ENCODE peak calls at places on chromosomes 5 and 9, in nine cellular contexts. A, F, M, U, P, S, O, D and G are unnamed samples.
A peak's percentile ranks its signal among the peaks of the same experiment; 100 is the strongest.

GRCh38 chr5:132411382-132411925 is 41.9 kb downstream of the SLC22A5 start:
- DNase-seq in A (no peak), F (peak; percentile 36), M (no peak), U (no peak), P (peak; percentile 36), S (no peak), O (no peak), D (no peak), G (no peak)

GRCh38 chr5:123456242-123456641 is 33.0 kb upstream of the CEP120 start:
- DNase-seq in A (no peak), F (no peak), M (no peak), U (no peak), P (no peak), S (no peak), O (no peak), D (no peak), G (no peak)

GRCh38 chr5:10442581-10442980 is 902 bp downstream of the ROPN1L start:
- DNase-seq in A (no peak), F (no peak), M (no peak), U (no peak), P (no peak), S (no peak), O (no peak), D (no peak), G (no peak)

GRCh38 chr5:89582768-89583339 is 699.9 kb upstream of the MEF2C start:
- DNase-seq in A (no peak), F (no peak), M (no peak), U (no peak), P (no peak), S (no peak), O (no peak), D (no peak), G (no peak)

GRCh38 chr9:94167055-94167346 is 82.7 kb downstream of the PTPDC1 start:
- DNase-seq in A (no peak), F (no peak), M (no peak), U (peak; percentile 94), P (no peak), S (peak; percentile 13), O (no peak), D (no peak), G (no peak)

GRCh38 chr5:171632618-171633017 is 153.0 kb upstream of the SMIM23 start:
- DNase-seq in A (no peak), F (no peak), M (no peak), U (no peak), P (no peak), S (no peak), O (no peak), D (no peak), G (no peak)

GRCh38 chr5:53820802-53821171 is 260.3 kb downstream of the NDUFS4 start:
- DNase-seq in A (no peak), F (no peak), M (no peak), U (no peak), P (no peak), S (no peak), O (no peak), D (no peak), G (no peak)

GRCh38 chr5:21810737-21811316 is 1042.3 kb downstream of the CDH12 start:
- DNase-seq in A (no peak), F (no peak), M (peak; percentile 51), U (peak; percentile 64), P (no peak), S (no peak), O (peak; percentile 2), D (no peak), G (no peak)

GRCh38 chr9:1335174-1335573 is 285.0 kb downstream of the DMRT2 start:
- DNase-seq in A (no peak), F (no peak), M (no peak), U (no peak), P (no peak), S (no peak), O (no peak), D (no peak), G (no peak)

GRCh38 chr9:133537257-133537656 is 2.8 kb downstream of the ADAMTSL2 start:
- DNase-seq in A (no peak), F (no peak), M (no peak), U (no peak), P (no peak), S (no peak), O (no peak), D (no peak), G (no peak)
- H3K27me3 ChIP-seq in A (peaks cover 29% of the 10 kb centered on the region), F (peaks cover 6% of the 10 kb centered on the region), M (peaks cover 15% of the 10 kb centered on the region), U (peaks cover 9% of the 10 kb centered on the region), P (no peaks in the 10 kb centered on the region), S (no peaks in the 10 kb centered on the region), O (peaks cover 26% of the 10 kb centered on the region), D (no peaks in the 10 kb centered on the region), G (no peaks in the 10 kb centered on the region)

GRCh38 chr9:112665347-112665746 is 52.6 kb downstream of the INIP start:
- DNase-seq in A (no peak), F (no peak), M (no peak), U (no peak), P (no peak), S (no peak), O (no peak), D (no peak), G (no peak)

GRCh38 chr9:112669326-112669725 is 48.6 kb downstream of the INIP start:
- DNase-seq in A (no peak), F (no peak), M (no peak), U (no peak), P (no peak), S (no peak), O (no peak), D (no peak), G (no peak)

GRCh38 chr9:112677040-112677439 is 40.9 kb downstream of the INIP start:
- DNase-seq in A (no peak), F (no peak), M (no peak), U (no peak), P (no peak), S (no peak), O (no peak), D (no peak), G (no peak)

DNA sequence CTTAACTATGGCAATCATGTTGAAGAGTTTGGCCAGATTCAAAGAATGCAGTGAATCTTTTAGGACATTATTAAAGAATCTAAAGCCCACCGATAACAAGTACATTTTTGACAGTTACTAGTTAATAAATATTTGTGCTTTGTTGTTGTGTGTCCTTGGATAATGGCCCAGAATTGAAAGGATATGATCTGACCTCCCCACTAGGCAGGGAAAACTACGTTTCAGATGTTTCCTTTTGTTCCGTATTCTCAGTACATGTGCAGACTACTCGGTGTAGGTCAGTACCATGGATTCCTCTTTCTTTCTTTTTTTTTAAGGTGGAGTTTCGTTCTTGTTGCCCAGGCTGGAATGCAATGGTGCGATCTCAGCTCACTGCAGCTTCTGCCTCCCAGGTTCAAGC is 46.7 kb downstream of the INIP start:
- DNase-seq in A (no peak), F (no peak), M (peak; percentile 56), U (no peak), P (no peak), S (no peak), O (no peak), D (no peak), G (no peak)
- H3K27me3 ChIP-seq in A (no peaks in the 10 kb centered on the region), F (no peaks in the 10 kb centered on the region), M (no peaks in the 10 kb centered on the region), U (no peaks in the 10 kb centered on the region), P (no peaks in the 10 kb centered on the region), S (no peaks in the 10 kb centered on the region), O (no peaks in the 10 kb centered on the region), D (no peaks in the 10 kb centered on the region), G (no peaks in the 10 kb centered on the region)

DNA sequence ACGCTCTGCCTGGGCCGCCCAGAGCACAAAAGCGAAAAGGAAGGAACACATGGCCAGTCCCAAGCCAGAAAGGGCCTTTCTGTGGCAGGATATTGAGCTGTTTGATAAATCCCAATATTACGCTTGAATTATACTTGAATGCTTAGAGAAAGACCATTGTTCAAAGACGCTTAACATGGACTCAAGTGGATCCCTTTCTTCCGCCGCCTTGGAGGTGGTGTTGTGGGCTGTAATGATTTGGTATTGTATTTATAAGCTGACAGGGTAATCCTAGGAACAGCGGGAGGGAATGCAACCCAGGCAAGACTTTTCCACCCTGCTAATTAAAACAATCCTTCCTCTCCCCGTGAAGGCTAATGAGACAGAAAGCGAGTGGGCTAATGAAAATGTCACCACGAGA is 24.9 kb downstream of the CFAP77 start:
- DNase-seq in A (no peak), F (no peak), M (no peak), U (no peak), P (no peak), S (no peak), O (no peak), D (no peak), G (no peak)
- H3K27me3 ChIP-seq in A (peaks cover 29% of the 10 kb centered on the region), F (peaks cover 6% of the 10 kb centered on the region), M (peaks cover 6% of the 10 kb centered on the region), U (no peaks in the 10 kb centered on the region), P (no peaks in the 10 kb centered on the region), S (peaks cover 2% of the 10 kb centered on the region), O (peaks cover 35% of the 10 kb centered on the region), D (no peaks in the 10 kb centered on the region), G (no peaks in the 10 kb centered on the region)

GRCh38 chr5:158482201-158482600 is 617.5 kb downstream of the EBF1 start:
- DNase-seq in A (no peak), F (no peak), M (no peak), U (no peak), P (no peak), S (no peak), O (no peak), D (no peak), G (no peak)

GRCh38 chr5:158471179-158471924 is 612.4 kb upstream of the CLINT1 start:
- DNase-seq in A (no peak), F (no peak), M (no peak), U (no peak), P (peak; percentile 53), S (no peak), O (no peak), D (no peak), G (no peak)

GRCh38 chr5:158478139-158478538 is 619.2 kb upstream of the CLINT1 start:
- DNase-seq in A (no peak), F (no peak), M (no peak), U (no peak), P (no peak), S (no peak), O (no peak), D (no peak), G (no peak)

DNA sequence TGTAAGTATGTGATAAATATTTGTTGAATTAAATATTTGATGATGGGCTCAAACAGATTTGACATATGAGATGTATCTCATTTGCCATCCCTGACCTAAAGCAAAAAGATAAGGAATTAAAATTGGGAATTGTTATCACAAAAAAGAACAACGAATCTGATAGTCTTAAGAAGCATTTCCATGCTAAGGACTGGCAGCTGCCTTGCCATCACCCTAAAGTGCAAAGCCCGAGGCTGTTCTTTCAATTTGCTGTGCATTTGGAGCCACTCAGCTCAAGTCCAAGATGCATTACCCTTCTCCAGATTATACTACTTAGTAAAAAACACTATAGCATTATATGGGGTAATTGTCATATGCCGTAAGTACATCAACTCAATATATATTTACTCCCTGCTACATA is 618.3 kb upstream of the CLINT1 start:
- DNase-seq in A (no peak), F (no peak), M (no peak), U (no peak), P (no peak), S (no peak), O (no peak), D (no peak), G (no peak)
- H3K27me3 ChIP-seq in A (no peaks in the 10 kb centered on the region), F (no peaks in the 10 kb centered on the region), M (no peaks in the 10 kb centered on the region), U (no peaks in the 10 kb centered on the region), P (no peaks in the 10 kb centered on the region), S (no peaks in the 10 kb centered on the region), O (no peaks in the 10 kb centered on the region), D (no peaks in the 10 kb centered on the region), G (no peaks in the 10 kb centered on the region)

DNA sequence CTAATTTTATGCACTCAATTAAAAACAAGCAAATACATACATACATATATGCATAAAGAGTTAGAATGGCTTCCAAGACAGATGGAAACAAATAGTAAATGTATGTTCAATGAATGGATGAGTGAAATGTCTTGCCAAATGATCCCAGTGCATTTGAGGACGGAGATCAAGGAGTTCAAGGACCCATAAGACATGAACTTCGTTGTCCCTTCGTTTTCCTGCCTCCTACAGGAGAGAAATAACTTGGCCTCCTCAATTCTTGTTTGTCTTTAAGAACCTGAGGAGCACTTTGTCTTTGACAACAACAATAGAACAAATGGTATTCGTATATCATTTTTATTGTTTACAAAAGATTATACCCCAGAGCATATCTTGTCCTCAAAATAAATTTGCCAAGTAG is 2.4 kb upstream of the PAPPA start:
- DNase-seq in A (no peak), F (no peak), M (no peak), U (no peak), P (no peak), S (no peak), O (no peak), D (no peak), G (no peak)
- H3K27me3 ChIP-seq in A (peaks cover 4% of the 10 kb centered on the region), F (peaks cover 10% of the 10 kb centered on the region), M (no peaks in the 10 kb centered on the region), U (peaks cover 27% of the 10 kb centered on the region), P (peaks cover 13% of the 10 kb centered on the region), S (peaks cover 2% of the 10 kb centered on the region), O (no peaks in the 10 kb centered on the region), D (peaks cover 61% of the 10 kb centered on the region), G (no peaks in the 10 kb centered on the region)